ENCODE peak calls at places on chromosomes 16 and 17, in nine cellular contexts. R, M, J, K, P, Q, C, O and I are unnamed samples.
A peak's percentile ranks its signal among the peaks of the same experiment; 100 is the strongest.

GRCh38 chr16:85491798-85492616 is 121.1 kb upstream of the GSE1 start:
- DNase-seq in P (peak; percentile 91), R (no peak), K (peak; percentile 28), C (no peak), J (peak; percentile 13), O (no peak), M (no peak), Q (no peak), I (peak; percentile 83)

GRCh38 chr17:1830288-1830687 is 483 bp downstream of the RPA1 start:
- DNase-seq in R (peak; percentile 57), C (no peak), O (no peak), Q (peak; percentile 13), M (no peak), P (no peak), K (peak; percentile 5), J (peak; percentile 29), I (no peak)

GRCh38 chr16:72311426-72311825 is 139.5 kb upstream of the PMFBP1 start:
- DNase-seq in M (no peak), R (no peak), P (no peak), O (peak; percentile 69), K (peak; percentile 54), C (no peak), Q (no peak), J (no peak), I (no peak)

GRCh38 chr16:590875-591200 is 972 bp downstream of the RAB40C start:
- DNase-seq in R (no peak), Q (no peak), O (no peak), C (no peak), P (peak; percentile 24), K (no peak), J (no peak), M (no peak), I (no peak)

GRCh38 chr16:80637621-80638020 is 96.8 kb downstream of the DYNLRB2 start:
- DNase-seq in Q (no peak), O (no peak), M (no peak), R (no peak), J (no peak), C (no peak), K (no peak), P (no peak), I (no peak)

GRCh38 chr17:7842950-7843535 is 9.0 kb downstream of the KDM6B start:
- DNase-seq in P (peak; percentile 84), Q (peak; percentile 61), O (no peak), K (peak; percentile 93), C (no peak), J (no peak), R (peak; percentile 73), M (no peak), I (peak; percentile 93)

GRCh38 chr17:62732125-62732524 is 76.0 kb downstream of the MARCHF10 start:
- DNase-seq in R (no peak), J (no peak), P (no peak), K (no peak), C (no peak), O (no peak), M (no peak), Q (no peak), I (no peak)

GRCh38 chr16:54418903-54419302 is 132.3 kb upstream of the IRX3 start:
- DNase-seq in Q (no peak), P (no peak), R (no peak), K (no peak), J (no peak), O (no peak), C (no peak), M (no peak), I (no peak)

GRCh38 chr17:79622776-79623175 is 11.9 kb upstream of the RBFOX3 start:
- DNase-seq in M (no peak), R (peak; percentile 46), O (no peak), P (no peak), J (no peak), K (no peak), C (no peak), Q (no peak), I (peak; percentile 54)

GRCh38 chr16:84647830-84648594 is at the start of gene KLHL36:
- DNase-seq in P (peak; percentile 50), R (peak; percentile 75), M (peak; percentile 67), C (no peak), Q (peak; percentile 21), O (no peak), K (peak; percentile 31), J (peak; percentile 82), I (no peak)

GRCh38 chr17:74332763-74333220 is 6.8 kb downstream of the KIF19 start:
- DNase-seq in O (no peak), K (no peak), J (no peak), M (no peak), Q (no peak), C (no peak), P (no peak), R (no peak), I (no peak)

GRCh38 chr17:62179525-62180161 is 114.6 kb upstream of the MED13 start:
- DNase-seq in P (no peak), O (peak; percentile 66), K (peak; percentile 56), J (no peak), C (peak; percentile 87), R (no peak), M (no peak), Q (peak; percentile 93), I (no peak)

GRCh38 chr17:31629696-31630470 is 229.2 kb downstream of the COPRS start:
- DNase-seq in C (no peak), Q (no peak), O (peak; percentile 17), J (no peak), R (no peak), P (no peak), K (peak; percentile 52), M (no peak), I (no peak)

GRCh38 chr17:13544292-13544691 is 57.4 kb downstream of the HS3ST3A1 start:
- DNase-seq in Q (no peak), R (no peak), J (no peak), K (peak; percentile 94), C (no peak), P (peak; percentile 69), O (peak; percentile 41), M (no peak), I (no peak)

GRCh38 chr17:73528679-73529078 is 115.6 kb downstream of the SDK2 start:
- DNase-seq in M (no peak), J (no peak), O (no peak), Q (no peak), R (no peak), C (no peak), P (no peak), K (no peak), I (no peak)